ENCODE peak calls at places on chromosome 12, in nine cellular contexts. Z is sigmoid colon, Q is brain microvascular endothelial cell, I is fibroblast of lung, F is lung, P is AG04449, C is fibroblast of mammary gland, Y is mucosa of descending colon, S is AG09309. U is an unnamed sample.

GRCh38 chr12:128644664-128645296 is 179.0 kb downstream of the SLC15A4 start:
- DNase-seq in P (no peak), S (no peak), I (no peak), Q (no peak), C (no peak), Y (peak), F (peak), Z (no peak), U (no peak)

GRCh38 chr12:123519151-123520001 is 14.1 kb downstream of the RILPL1 start:
- DNase-seq in I (peak), Z (no peak), S (peak), Y (no peak), C (peak), F (peak), Q (peak), P (peak), U (peak)

GRCh38 chr12:74963867-74964331 is 245.7 kb downstream of the KCNC2 start:
- DNase-seq in Z (no peak), Q (no peak), F (no peak), C (no peak), P (no peak), Y (no peak), S (no peak), I (no peak), U (no peak)

GRCh38 chr12:12890815-12891645 is at the start of gene GPRC5A:
- DNase-seq in Q (peak), S (peak), Y (peak), C (peak), P (peak), F (peak), I (peak), Z (peak), U (peak)

GRCh38 chr12:57610553-57611115 is 601 bp upstream of the ARHGEF25 start:
- DNase-seq in Y (no peak), P (no peak), Q (no peak), C (no peak), F (no peak), Z (peak), S (no peak), I (no peak), U (no peak)

GRCh38 chr12:49287876-49288275 is 7.1 kb upstream of the PRPH start:
- DNase-seq in Y (no peak), Z (peak), C (no peak), S (no peak), F (no peak), Q (no peak), P (no peak), I (no peak), U (no peak)

GRCh38 chr12:82314406-82314892 is 43.7 kb downstream of the CCDC59 start:
- DNase-seq in Z (no peak), F (no peak), Y (peak), I (no peak), C (no peak), P (no peak), Q (no peak), S (no peak), U (no peak)

GRCh38 chr12:124004233-124004875 is 31.3 kb downstream of the ZNF664 start:
- DNase-seq in C (no peak), Y (no peak), Z (no peak), S (no peak), Q (no peak), P (no peak), F (no peak), I (no peak), U (no peak)

GRCh38 chr12:75526655-75527511 is 15.5 kb upstream of the KRR1 start:
- DNase-seq in Z (peak), Q (peak), F (no peak), I (peak), Y (no peak), S (peak), C (peak), P (no peak), U (peak)

GRCh38 chr12:88141774-88142609 is at the start of the genes CEP290 and TMTC3:
- DNase-seq in Y (peak), P (peak), Q (peak), F (peak), Z (peak), S (peak), C (peak), I (peak), U (peak)

GRCh38 chr12:50677858-50678257 is 86.0 kb upstream of the ATF1 start:
- DNase-seq in S (no peak), Q (no peak), I (peak), F (no peak), C (peak), Z (no peak), Y (no peak), P (no peak), U (peak)

GRCh38 chr12:7107181-7108041 is 1.6 kb downstream of the C1RL start:
- DNase-seq in S (no peak), F (no peak), Y (no peak), Z (peak), I (no peak), P (no peak), Q (no peak), C (no peak), U (no peak)

GRCh38 chr12:108816652-108817335 is 40.6 kb downstream of the SSH1 start:
- DNase-seq in Q (no peak), Z (no peak), S (no peak), Y (peak), C (no peak), P (no peak), F (no peak), I (no peak), U (no peak)

GRCh38 chr12:62767506-62767905 is 167.4 kb downstream of the PPM1H start:
- DNase-seq in S (no peak), I (peak), C (peak), F (no peak), Q (peak), Y (no peak), P (peak), Z (no peak), U (peak)

GRCh38 chr12:11958216-11959091 is 112.3 kb upstream of the BCL2L14 start:
- DNase-seq in F (no peak), I (peak), Y (no peak), P (peak), Z (no peak), S (peak), Q (peak), C (peak), U (peak)

GRCh38 chr12:4084631-4085030 is 188.9 kb upstream of the CCND2 start:
- DNase-seq in Q (no peak), S (no peak), P (no peak), I (no peak), F (no peak), Z (no peak), Y (no peak), C (no peak), U (no peak)

GRCh38 chr12:52791271-52792184 is 4.4 kb downstream of the KRT3 start:
- DNase-seq in Y (no peak), P (no peak), I (no peak), Q (no peak), C (no peak), S (no peak), Z (no peak), F (no peak), U (no peak)

GRCh38 chr12:120909633-120910318 is 5.6 kb upstream of the SPPL3 start:
- DNase-seq in S (no peak), I (no peak), C (no peak), P (no peak), F (no peak), Z (no peak), Y (no peak), Q (no peak), U (no peak)

GRCh38 chr12:51819851-51820720 is 28.4 kb downstream of the FIGNL2 start:
- DNase-seq in Z (no peak), P (no peak), I (peak), Q (no peak), S (no peak), C (no peak), Y (no peak), F (no peak), U (no peak)

GRCh38 chr12:123056053-123056452 is 75.6 kb downstream of the ARL6IP4 start:
- DNase-seq in Y (no peak), S (no peak), P (no peak), F (no peak), C (peak), Z (no peak), Q (peak), I (peak), U (no peak)

GRCh38 chr12:49017764-49018281 is 753 bp downstream of the PRKAG1 start:
- DNase-seq in Q (peak), I (peak), F (no peak), C (peak), Y (no peak), S (no peak), Z (peak), P (no peak), U (no peak)

GRCh38 chr12:66648336-66648735 is 30.5 kb downstream of the GRIP1 start:
- DNase-seq in I (peak), F (no peak), Y (no peak), S (no peak), Z (no peak), Q (no peak), C (no peak), P (no peak), U (peak)

GRCh38 chr12:24036438-24037204 is 87.2 kb upstream of the SOX5 start:
- DNase-seq in C (no peak), Z (no peak), Q (no peak), F (no peak), S (no peak), I (no peak), P (no peak), Y (no peak), U (no peak)

GRCh38 chr12:19440019-19440858 is 947 bp downstream of the AEBP2 start:
- DNase-seq in S (no peak), C (peak), Y (peak), Z (peak), P (no peak), Q (peak), F (peak), I (peak), U (no peak)

GRCh38 chr12:130677957-130678558 is 38.0 kb downstream of the RIMBP2 start:
- DNase-seq in Y (no peak), P (no peak), S (no peak), Z (no peak), I (no peak), Q (no peak), C (no peak), F (no peak), U (no peak)

GRCh38 chr12:109822951-109823411 is 10.2 kb downstream of the TRPV4 start:
- DNase-seq in F (no peak), S (no peak), Z (no peak), Y (no peak), I (peak), C (no peak), Q (no peak), P (no peak), U (no peak)

GRCh38 chr12:124527861-124528561 is 39.4 kb downstream of the NCOR2 start:
- DNase-seq in C (peak), S (no peak), I (peak), Z (no peak), F (no peak), P (no peak), Q (no peak), Y (no peak), U (no peak)

GRCh38 chr12:103924761-103925641 is 5.2 kb upstream of the HSP90B1 start:
- DNase-seq in S (peak), I (peak), P (peak), F (no peak), C (peak), Z (no peak), Y (no peak), Q (peak), U (peak)

GRCh38 chr12:124538194-124539082 is 29.0 kb downstream of the NCOR2 start:
- DNase-seq in C (no peak), Q (no peak), Z (no peak), S (no peak), I (no peak), Y (no peak), F (no peak), P (no peak), U (no peak)

GRCh38 chr12:130849561-130850417 is 10.7 kb upstream of the STX2 start:
- DNase-seq in Q (no peak), Z (peak), S (no peak), P (no peak), Y (no peak), I (no peak), F (no peak), C (no peak), U (no peak)

GRCh38 chr12:108854055-108854452 is 3.3 kb downstream of the SSH1 start:
- DNase-seq in S (peak), C (peak), Z (peak), P (no peak), I (peak), F (no peak), Y (no peak), Q (peak), U (peak)

GRCh38 chr12:49962861-49963765 is 1.4 kb downstream of the AQP5 start:
- DNase-seq in Q (no peak), F (peak), I (peak), P (no peak), Z (no peak), C (no peak), Y (no peak), S (no peak), U (no peak)

GRCh38 chr12:85445060-85445938 is 165.3 kb downstream of the ALX1 start:
- DNase-seq in P (no peak), I (no peak), S (no peak), Y (no peak), Z (no peak), C (no peak), Q (no peak), F (no peak), U (no peak)

GRCh38 chr12:12661086-12661485 is 34.9 kb downstream of the GPR19 start:
- DNase-seq in P (peak), I (peak), S (peak), F (no peak), C (peak), Z (no peak), Y (no peak), Q (peak), U (peak)

DNA sequence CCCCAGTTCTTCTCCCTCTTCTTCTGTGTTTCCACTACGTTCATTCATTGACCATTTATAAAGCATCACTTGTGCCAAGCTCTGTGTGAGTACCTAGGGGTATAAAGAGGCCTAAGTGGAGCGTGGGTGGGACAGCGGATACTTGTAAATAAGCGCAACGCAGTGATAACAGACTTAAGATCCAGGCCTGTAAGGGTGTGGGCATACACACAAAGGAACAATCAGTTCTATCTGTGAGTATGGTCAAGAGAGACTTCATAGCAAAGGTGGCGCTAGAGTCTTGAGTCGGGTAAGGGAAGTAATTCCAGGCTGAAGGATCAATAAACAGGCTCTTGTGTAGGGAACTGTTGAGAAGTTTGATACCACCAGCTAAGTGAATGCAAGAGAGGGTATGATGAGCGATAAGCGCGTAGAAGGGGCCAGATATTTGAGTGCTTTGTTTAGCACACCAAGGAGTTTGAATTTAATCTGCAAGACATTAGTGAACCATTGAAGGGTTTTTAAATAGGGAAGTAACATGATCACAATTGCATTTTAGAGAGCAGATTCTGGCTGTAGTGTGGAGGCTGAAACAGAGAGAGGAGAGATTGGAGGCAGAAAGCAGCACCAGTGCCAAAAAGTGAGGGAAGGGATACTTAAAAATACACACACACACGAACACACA is 1.0 kb upstream of the GXYLT1 start:
- DNase-seq in S (no peak), Q (no peak), I (no peak), C (peak), F (no peak), P (no peak), Y (no peak), Z (no peak), U (no peak)
- H3K4me3 ChIP-seq in S (no peak), Q (peak), I (peak), C (no peak), F (no peak), P (no peak), Y (no peak), Z (no peak), U (no peak)

DNA sequence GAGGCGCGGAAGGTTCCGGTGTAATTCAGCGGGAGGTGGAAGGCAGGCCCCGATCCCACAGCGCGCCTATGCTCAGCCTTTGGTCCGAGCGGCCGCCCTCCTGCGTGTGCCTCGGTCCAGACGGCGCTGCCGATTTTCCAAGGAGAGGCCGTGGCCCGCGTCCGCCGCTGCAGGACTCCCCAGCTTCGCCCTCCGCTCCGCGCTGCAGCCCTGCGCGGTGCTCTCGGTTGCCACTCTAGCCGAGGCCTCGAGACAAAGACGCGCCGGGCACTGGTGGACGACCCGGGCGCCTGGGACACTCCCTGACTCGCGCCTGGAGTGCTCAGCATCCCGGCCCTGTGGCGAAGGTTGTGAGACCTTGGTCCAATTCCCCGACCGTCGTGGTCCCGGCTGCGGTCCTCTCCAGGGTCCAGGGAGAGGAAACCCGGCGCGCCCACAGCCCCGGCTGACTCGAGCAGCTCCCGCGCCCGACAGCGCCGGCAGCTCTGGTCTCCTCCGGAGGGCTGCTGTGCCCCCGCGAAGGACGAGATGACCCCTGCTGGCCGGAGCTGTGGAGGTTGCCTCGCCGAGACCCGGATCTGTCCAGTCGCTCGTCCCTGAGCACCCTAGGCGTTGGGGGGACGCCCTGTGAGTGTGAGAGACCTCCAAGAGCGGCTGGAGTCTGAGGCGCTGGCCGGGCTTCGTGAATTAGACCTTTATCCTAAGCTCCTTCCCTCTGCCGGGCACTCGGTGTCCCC is 6.5 kb downstream of the HOXC12 start:
- DNase-seq in C (no peak), Y (no peak), I (no peak), P (no peak), Q (no peak), S (no peak), F (no peak), Z (no peak), U (no peak)
- TF ChIP-seq CTCF in C (peak), Y (no peak), I (no peak), P (no peak), Q (peak), S (no peak), F (no peak), Z (no peak), U (no peak)

GRCh38 chr12:26227376-26227775 is 32.0 kb downstream of the SSPN start:
- DNase-seq in S (no peak), Q (no peak), Z (no peak), Y (no peak), I (no peak), C (no peak), F (no peak), P (no peak), U (no peak)
- H3K4me3 ChIP-seq in S (no peak), Q (no peak), Z (peak), Y (no peak), I (peak), C (no peak), F (no peak), P (no peak), U (no peak)

GRCh38 chr12:106160915-106161314 is 22.2 kb upstream of the NUAK1 start:
- DNase-seq in S (no peak), I (no peak), C (no peak), Y (no peak), Q (no peak), Z (no peak), F (no peak), P (no peak), U (no peak)
- TF ChIP-seq CTCF in S (no peak), I (no peak), C (no peak), Y (no peak), Q (no peak), Z (no peak), F (no peak), P (no peak), U (no peak)

GRCh38 chr12:94427520-94428381 is 31.9 kb downstream of the CEP83 start:
- DNase-seq in S (peak), Q (peak), P (peak), Z (peak), I (peak), F (peak), Y (no peak), C (peak), U (peak)
- H3K4me3 ChIP-seq in S (no peak), Q (no peak), P (no peak), Z (no peak), I (peak), F (no peak), Y (no peak), C (no peak), U (no peak)

GRCh38 chr12:58931518-58931917 is 11.2 kb upstream of the LRIG3 start:
- DNase-seq in C (no peak), P (no peak), S (no peak), Z (no peak), Y (no peak), Q (no peak), F (no peak), I (no peak), U (no peak)
- TF ChIP-seq CTCF in C (peak), P (no peak), S (no peak), Z (no peak), Y (no peak), Q (peak), F (no peak), I (no peak), U (no peak)

GRCh38 chr12:116820077-116820656 is 61.1 kb downstream of the HRK start:
- DNase-seq in P (no peak), I (no peak), F (no peak), Y (no peak), C (no peak), S (no peak), Q (peak), Z (no peak), U (no peak)

GRCh38 chr12:116821291-116821690 is 60.0 kb downstream of the HRK start:
- DNase-seq in Y (no peak), I (no peak), P (no peak), C (no peak), Z (no peak), S (no peak), Q (no peak), F (no peak), U (no peak)

GRCh38 chr12:116818948-116819832 is 62.1 kb downstream of the HRK start:
- DNase-seq in F (peak), I (peak), C (peak), Q (peak), P (peak), Y (peak), S (peak), Z (peak), U (peak)

GRCh38 chr12:116813271-116814041 is 67.8 kb downstream of the HRK start:
- DNase-seq in Y (no peak), F (no peak), P (no peak), Z (no peak), I (peak), C (no peak), S (no peak), Q (no peak), U (no peak)

GRCh38 chr12:116818341-116818856 is 62.8 kb downstream of the HRK start:
- DNase-seq in Z (no peak), P (no peak), Y (no peak), Q (no peak), F (no peak), C (peak), I (peak), S (no peak), U (no peak)
- H3K4me3 ChIP-seq in Z (peak), P (peak), Y (no peak), Q (peak), F (peak), C (peak), I (peak), S (peak), U (peak)

DNA sequence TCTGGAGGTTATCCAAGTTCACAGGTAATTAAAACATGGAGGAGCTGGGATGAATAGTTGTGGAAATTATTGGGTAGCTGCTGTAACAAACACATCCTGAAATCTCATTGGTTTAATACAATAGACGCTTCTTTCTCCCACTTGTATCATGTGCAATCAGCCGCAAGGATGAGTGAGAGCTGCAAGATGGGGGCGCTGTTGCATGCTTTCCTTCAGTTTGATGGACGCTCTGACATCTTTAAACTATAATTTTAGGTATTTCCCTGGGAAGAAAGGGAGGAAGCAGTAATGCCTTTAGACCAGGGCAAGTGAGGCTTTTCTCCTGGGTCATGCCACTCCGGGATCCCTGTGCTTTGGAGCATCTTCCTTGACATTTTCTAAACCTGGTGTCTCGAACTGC is 178.7 kb downstream of the PAWR start:
- DNase-seq in I (no peak), C (no peak), Z (no peak), P (no peak), S (no peak), Y (no peak), Q (no peak), F (no peak), U (no peak)
- TF ChIP-seq CTCF in I (no peak), C (peak), Z (no peak), P (peak), S (no peak), Y (no peak), Q (peak), F (no peak), U (peak)